ENCODE peak calls at places on chromosomes 4 and X, in ten cellular contexts. K is stimulated activated CD8-positive, alpha-beta memory T cell treated with anti-CD3 and anti-CD28 coated beads, Interleukin-4, amount 100 ng/mL, for 4 hours; J is GM19239; X is T-helper 17 cell; E is adipocyte; R is aorta; P is iPS DF 6.9; Y is stimulated activated CD4-positive, alpha-beta T cell treated with anti-CD3 and anti-CD28 coated beads, Interleukin-2, amount 100 ng/mL, for 48 hours; D is putamen; F is AG04450. G is an unnamed sample.

GRCh38 chrX:43655961-43656494 is at the start of gene MAOA:
- DNase-seq in K (no peak), J (no peak), X (peak), E (peak), R (peak), P (no peak), Y (no peak), D (peak), F (no peak), G (peak)

GRCh38 chr4:24477919-24478318 is 106.4 kb downstream of the DHX15 start:
- DNase-seq in K (no peak), J (no peak), X (no peak), E (peak), R (no peak), P (no peak), Y (no peak), D (no peak), F (peak), G (no peak)

GRCh38 chrX:84340981-84341380 is 153.0 kb upstream of the RPS6KA6 start:
- DNase-seq in K (no peak), J (no peak), X (no peak), E (no peak), R (no peak), P (no peak), Y (no peak), D (no peak), F (peak), G (no peak)

GRCh38 chr4:1233641-1234277 is 15.2 kb downstream of the CTBP1 start:
- DNase-seq in K (no peak), J (no peak), X (no peak), E (peak), R (peak), P (no peak), Y (no peak), D (no peak), F (no peak), G (peak)

GRCh38 chrX:97238632-97239031 is 354.9 kb downstream of the RPA4 start:
- DNase-seq in K (no peak), J (no peak), X (no peak), E (peak), R (no peak), P (no peak), Y (no peak), D (peak), F (peak), G (no peak)

GRCh38 chrX:74602142-74602541 is 12.3 kb downstream of the RLIM start:
- DNase-seq in K (no peak), J (no peak), X (no peak), E (no peak), R (no peak), P (no peak), Y (no peak), D (no peak), F (no peak), G (no peak)

GRCh38 chr4:186128842-186129241 is 24.3 kb downstream of the FAM149A start:
- DNase-seq in K (no peak), J (no peak), X (no peak), E (no peak), R (no peak), P (no peak), Y (no peak), D (no peak), F (no peak), G (no peak)

GRCh38 chr4:5572114-5572513 is 136.2 kb downstream of the EVC2 start:
- DNase-seq in K (no peak), J (no peak), X (no peak), E (no peak), R (no peak), P (no peak), Y (no peak), D (no peak), F (no peak), G (peak)

GRCh38 chr4:181688416-181688815 is 554.8 kb upstream of the TENM3 start:
- DNase-seq in K (no peak), J (no peak), X (no peak), E (no peak), R (no peak), P (peak), Y (no peak), D (no peak), F (no peak), G (no peak)

GRCh38 chr4:123481034-123481433 is 84.4 kb downstream of the SPRY1 start:
- DNase-seq in K (no peak), J (no peak), X (no peak), E (peak), R (no peak), P (no peak), Y (no peak), D (no peak), F (peak), G (no peak)

G was measured in fibroblast of gingiva.